ENCODE peak calls at places on chromosomes 5 and 9, in four cellular contexts. M is transverse colon; Z is adrenal gland; E is CD4-positive, alpha-beta memory T cell. B is an unnamed sample. For H3K36me3, the result is how much of the 10 kb centered on the place peaks cover.

GRCh38 chr5:37532976-37533740 is 154.0 kb downstream of the WDR70 start:
- DNase-seq in M (no peak), Z (no peak), E (no peak), B (no peak)

GRCh38 chr5:149039501-149039900 is 23.4 kb downstream of the SH3TC2 start:
- DNase-seq in M (no peak), E (no peak), Z (no peak), B (no peak)

GRCh38 chr9:114889802-114890224 is 40.6 kb downstream of the TNFSF8 start:
- DNase-seq in M (no peak), E (no peak), Z (no peak), B (no peak)

GRCh38 chr5:68214472-68215207 is 916 bp upstream of the PIK3R1 start:
- DNase-seq in M (no peak), E (no peak), Z (no peak), B (peak)

GRCh38 chr5:58300346-58300745 is 159.5 kb downstream of the PLK2 start:
- DNase-seq in M (no peak), E (no peak), Z (no peak), B (no peak)

GRCh38 chr9:116868212-116868611 is 181.1 kb downstream of the TRIM32 start:
- DNase-seq in M (no peak), E (no peak), Z (no peak), B (no peak)

GRCh38 chr9:81416476-81417298 is 272.7 kb downstream of the TLE1 start:
- DNase-seq in E (no peak), Z (no peak), M (no peak), B (no peak)

GRCh38 chr5:142900926-142901325 is 130.7 kb downstream of the ARHGAP26 start:
- DNase-seq in Z (no peak), E (no peak), M (no peak), B (no peak)

GRCh38 chr5:173922527-173922926 is 34.4 kb downstream of the CPEB4 start:
- DNase-seq in M (no peak), E (no peak), Z (no peak), B (no peak)

GRCh38 chr5:39424751-39425524 is at the start of gene DAB2:
- DNase-seq in E (peak), M (peak), Z (peak), B (no peak)

GRCh38 chr9:121773954-121774714 is 122.7 kb downstream of the DAB2IP start:
- DNase-seq in M (no peak), Z (no peak), E (no peak), B (no peak)

DNA sequence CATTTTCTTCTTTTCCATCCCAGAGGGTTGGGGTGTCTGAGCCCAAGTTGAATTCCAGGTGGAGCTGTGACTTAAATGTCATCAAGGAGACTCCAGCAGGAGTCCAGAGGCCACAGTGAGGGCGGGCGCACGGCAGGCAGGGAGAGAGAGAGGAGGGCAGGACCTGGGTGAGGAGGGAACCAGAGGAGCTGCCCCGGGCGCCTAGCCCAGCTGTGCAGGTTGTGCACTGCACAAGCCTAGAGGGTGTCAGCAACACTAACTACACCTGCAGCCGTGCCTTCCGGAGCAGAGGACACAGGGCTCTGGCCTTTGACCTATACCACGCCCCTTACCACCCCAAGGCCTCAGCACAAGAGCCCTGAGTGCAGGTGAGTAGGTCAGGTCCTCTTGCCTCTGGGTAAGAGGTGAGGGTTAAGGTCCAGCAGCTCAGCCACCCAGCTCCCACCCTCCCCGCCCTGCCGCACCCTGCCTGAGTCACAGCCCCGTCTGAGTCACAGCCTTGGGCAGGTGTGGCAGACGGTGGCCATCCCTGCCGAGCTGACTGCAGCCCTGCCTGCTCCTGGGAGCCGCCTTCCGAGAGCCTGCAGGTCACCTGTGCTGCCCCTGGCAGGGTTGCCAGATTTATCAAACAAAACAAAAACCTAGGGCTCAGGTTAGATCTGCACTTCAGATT is 6.4 kb upstream of the AGPAT2 start:
- DNase-seq in E (no peak), M (peak), Z (peak), B (no peak)
- H3K27ac ChIP-seq in E (no peak), M (peak), Z (no peak), B (no peak)

GRCh38 chr5:2996687-2997086 is 245.2 kb upstream of the IRX2 start:
- DNase-seq in M (no peak), E (no peak), Z (no peak), B (no peak)
- H3K4me3 ChIP-seq in M (no peak), E (no peak), Z (no peak), B (no peak)

GRCh38 chr9:36937346-36937745 is 96.7 kb downstream of the PAX5 start:
- DNase-seq in E (no peak), Z (no peak), M (no peak), B (no peak)
- H3K36me3 ChIP-seq in E (under half), Z (under half), M (under half), B (under half)

GRCh38 chr5:52801329-52801728 is 13.6 kb downstream of the ITGA1 start:
- DNase-seq in Z (peak), E (no peak), M (no peak), B (no peak)
- H3K27ac ChIP-seq in Z (peak), E (peak), M (peak), B (no peak)

DNA sequence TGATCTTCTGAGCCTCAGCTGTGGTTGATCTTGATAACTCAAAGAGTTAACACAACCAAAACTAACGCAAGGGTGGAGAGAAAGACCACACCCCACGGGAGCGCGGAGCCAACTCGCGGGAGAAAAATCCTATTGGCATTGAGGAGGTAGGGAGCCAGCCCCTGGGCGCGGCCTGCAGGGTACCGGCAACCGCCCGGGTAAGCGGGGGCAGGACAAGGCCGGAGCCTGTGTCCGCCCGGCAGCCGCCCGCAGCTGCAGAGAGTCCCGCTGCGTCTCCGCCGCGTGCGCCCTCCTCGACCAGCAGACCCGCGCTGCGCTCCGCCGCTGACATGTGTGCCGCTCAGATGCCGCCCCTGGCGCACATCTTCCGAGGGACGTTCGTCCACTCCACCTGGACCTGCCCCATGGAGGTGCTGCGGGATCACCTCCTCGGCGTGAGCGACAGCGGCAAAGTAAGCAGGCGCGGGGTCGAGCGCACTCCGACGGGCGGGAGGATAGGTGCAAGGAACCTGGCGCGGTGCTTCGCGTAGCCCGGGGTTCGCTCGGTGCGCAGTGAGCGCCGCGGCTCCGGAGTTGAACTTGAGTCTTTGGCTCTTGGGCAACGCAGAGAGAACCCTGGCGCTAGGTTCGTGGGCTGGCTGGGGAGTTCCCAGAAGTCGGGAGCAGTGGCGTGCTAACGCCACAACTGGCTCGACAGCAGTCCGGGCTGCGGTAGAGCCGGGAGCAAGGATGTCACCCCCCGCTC is at the start of gene GDA:
- DNase-seq in E (no peak), M (peak), Z (no peak), B (no peak)
- H3K4me3 ChIP-seq in E (no peak), M (peak), Z (no peak), B (no peak)

GRCh38 chr5:180563994-180564393 is 27.3 kb downstream of the SCGB3A1 start:
- DNase-seq in E (no peak), M (no peak), Z (no peak), B (no peak)

DNA sequence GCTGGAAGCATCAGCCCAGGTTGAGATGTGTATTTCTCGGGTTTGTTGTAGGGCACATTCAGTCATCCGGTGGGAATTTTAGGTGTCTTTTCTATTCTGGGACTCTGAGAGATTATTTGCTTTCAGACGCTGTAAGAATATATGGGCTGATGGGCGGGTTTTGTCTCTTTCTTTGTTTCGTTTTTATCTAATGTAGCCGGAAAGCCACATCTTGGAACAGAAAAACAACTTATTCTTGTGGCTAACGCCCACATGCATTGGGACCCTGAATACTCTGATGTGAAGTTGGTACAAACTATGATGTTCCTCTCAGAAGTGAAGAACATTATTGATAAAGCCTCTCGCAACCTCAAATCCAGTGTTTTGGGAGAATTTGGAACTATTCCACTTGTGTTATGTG is 22.4 kb downstream of the SCGB3A1 start:
- DNase-seq in Z (no peak), M (no peak), E (no peak), B (no peak)
- H3K36me3 ChIP-seq in Z (under half), M (under half), E (under half), B (under half)

B was measured in effector memory CD4-positive, alpha-beta T cell.